ENCODE peak calls at places on chromosomes 6 and 20, in nine cellular contexts. M, T, B, O, Q, W, C, J and H are unnamed samples.
A peak's percentile ranks its signal among the peaks of the same experiment; 100 is the strongest.

GRCh38 chr6:4320860-4321259 is 185.5 kb upstream of the ECI2 start:
- DNase-seq in M (no peak), T (peak; percentile 95), B (no peak), O (no peak), Q (no peak), W (peak; percentile 57), C (no peak), J (no peak), H (no peak)

GRCh38 chr20:40009542-40009941 is 679.5 kb downstream of the MAFB start:
- DNase-seq in M (no peak), T (no peak), B (no peak), O (no peak), Q (no peak), W (no peak), C (no peak), J (no peak), H (no peak)

GRCh38 chr20:22582960-22583772 is 1.2 kb downstream of the FOXA2 start:
- DNase-seq in M (no peak), T (no peak), B (peak; percentile 77), O (peak; percentile 9), Q (no peak), W (peak; percentile 40), C (no peak), J (peak; percentile 49), H (no peak)

GRCh38 chr6:1917628-1918371 is 308.1 kb downstream of the FOXC1 start:
- DNase-seq in M (no peak), T (no peak), B (no peak), O (peak; percentile 85), Q (no peak), W (peak; percentile 15), C (no peak), J (no peak), H (no peak)

GRCh38 chr6:30834643-30835042 is 49.7 kb upstream of the DDR1 start:
- DNase-seq in M (no peak), T (no peak), B (no peak), O (no peak), Q (no peak), W (no peak), C (no peak), J (no peak), H (no peak)

GRCh38 chr6:133890941-133891813 is 2.3 kb downstream of the TCF21 start:
- DNase-seq in M (no peak), T (no peak), B (peak; percentile 67), O (peak; percentile 21), Q (no peak), W (peak; percentile 60), C (no peak), J (peak; percentile 64), H (peak; percentile 55)

GRCh38 chr6:21295846-21296245 is 297.7 kb upstream of the SOX4 start:
- DNase-seq in M (no peak), T (no peak), B (no peak), O (no peak), Q (no peak), W (no peak), C (no peak), J (no peak), H (no peak)

GRCh38 chr6:30685977-30686907 is at the start of gene PPP1R18:
- DNase-seq in M (no peak), T (no peak), B (peak; percentile 85), O (peak; percentile 63), Q (peak; percentile 72), W (no peak), C (peak; percentile 81), J (peak; percentile 66), H (no peak)

GRCh38 chr6:24589334-24589733 is 56.7 kb downstream of the KIAA0319 start:
- DNase-seq in M (no peak), T (no peak), B (no peak), O (no peak), Q (no peak), W (no peak), C (no peak), J (no peak), H (no peak)

GRCh38 chr6:148973809-148974208 is 227.0 kb downstream of the UST start:
- DNase-seq in M (no peak), T (no peak), B (no peak), O (no peak), Q (no peak), W (peak; percentile 24), C (no peak), J (peak; percentile 15), H (no peak)

GRCh38 chr6:148524976-148525375 is 182.3 kb downstream of the SASH1 start:
- DNase-seq in M (no peak), T (no peak), B (no peak), O (no peak), Q (no peak), W (no peak), C (no peak), J (no peak), H (no peak)

GRCh38 chr6:77097940-77098339 is 365.4 kb downstream of the HTR1B start:
- DNase-seq in M (no peak), T (no peak), B (no peak), O (no peak), Q (no peak), W (no peak), C (no peak), J (no peak), H (no peak)

GRCh38 chr6:35893246-35893645 is 27.7 kb downstream of the SRPK1 start:
- DNase-seq in M (no peak), T (no peak), B (no peak), O (no peak), Q (no peak), W (no peak), C (no peak), J (peak; percentile 16), H (no peak)

GRCh38 chr6:35897036-35897435 is 23.9 kb downstream of the SRPK1 start:
- DNase-seq in M (no peak), T (no peak), B (no peak), O (no peak), Q (no peak), W (no peak), C (no peak), J (no peak), H (no peak)

GRCh38 chr6:35897486-35897885 is 23.4 kb downstream of the SRPK1 start:
- DNase-seq in M (no peak), T (no peak), B (no peak), O (no peak), Q (no peak), W (no peak), C (no peak), J (no peak), H (no peak)

GRCh38 chr6:35896228-35896627 is 24.7 kb downstream of the SRPK1 start:
- DNase-seq in M (no peak), T (no peak), B (no peak), O (no peak), Q (no peak), W (no peak), C (no peak), J (no peak), H (no peak)

GRCh38 chr6:35895560-35895959 is 25.3 kb downstream of the SRPK1 start:
- DNase-seq in M (no peak), T (no peak), B (no peak), O (peak; percentile 17), Q (no peak), W (no peak), C (no peak), J (no peak), H (no peak)
- TF ChIP-seq CTCF in M (no peak), T (no peak), B (no peak), O (no peak), Q (no peak), W (no peak), C (no peak), J (no peak), H (no peak)

GRCh38 chr6:157644043-157644810 is 178.8 kb upstream of the SNX9 start:
- DNase-seq in M (no peak), T (peak; percentile 18), B (no peak), O (no peak), Q (no peak), W (peak; percentile 5), C (no peak), J (no peak), H (no peak)
- TF ChIP-seq CTCF in M (no peak), T (peak; percentile 59), B (no peak), O (no peak), Q (peak; percentile 7), W (peak; percentile 18), C (no peak), J (no peak), H (no peak)

GRCh38 chr20:1505871-1506270 is 14.7 kb upstream of the SIRPB2 start:
- DNase-seq in M (no peak), T (no peak), B (no peak), O (no peak), Q (no peak), W (no peak), C (no peak), J (no peak), H (no peak)

GRCh38 chr20:1505361-1505760 is 14.1 kb upstream of the SIRPB2 start:
- DNase-seq in M (no peak), T (no peak), B (no peak), O (no peak), Q (no peak), W (no peak), C (no peak), J (no peak), H (no peak)

GRCh38 chr20:1507276-1507675 is 16.1 kb upstream of the SIRPB2 start:
- DNase-seq in M (no peak), T (no peak), B (no peak), O (no peak), Q (no peak), W (no peak), C (no peak), J (no peak), H (no peak)

GRCh38 chr20:1508576-1508975 is 17.4 kb upstream of the SIRPB2 start:
- DNase-seq in M (no peak), T (no peak), B (no peak), O (no peak), Q (no peak), W (no peak), C (no peak), J (no peak), H (no peak)

GRCh38 chr20:1509237-1509636 is 18.0 kb upstream of the SIRPB2 start:
- DNase-seq in M (no peak), T (no peak), B (no peak), O (peak; percentile 19), Q (no peak), W (peak; percentile 26), C (no peak), J (no peak), H (no peak)
- TF ChIP-seq CTCF in M (no peak), T (peak; percentile 52), B (no peak), O (peak; percentile 24), Q (peak; percentile 19), W (peak; percentile 56), C (peak; percentile 59), J (peak; percentile 10), H (no peak)

GRCh38 chr6:120055071-120055470 is 705.5 kb upstream of the MAN1A1 start:
- DNase-seq in M (no peak), T (no peak), B (no peak), O (no peak), Q (no peak), W (no peak), C (no peak), J (no peak), H (no peak)

GRCh38 chr6:120058410-120058809 is 708.8 kb upstream of the MAN1A1 start:
- DNase-seq in M (no peak), T (no peak), B (no peak), O (no peak), Q (no peak), W (no peak), C (no peak), J (no peak), H (no peak)

DNA sequence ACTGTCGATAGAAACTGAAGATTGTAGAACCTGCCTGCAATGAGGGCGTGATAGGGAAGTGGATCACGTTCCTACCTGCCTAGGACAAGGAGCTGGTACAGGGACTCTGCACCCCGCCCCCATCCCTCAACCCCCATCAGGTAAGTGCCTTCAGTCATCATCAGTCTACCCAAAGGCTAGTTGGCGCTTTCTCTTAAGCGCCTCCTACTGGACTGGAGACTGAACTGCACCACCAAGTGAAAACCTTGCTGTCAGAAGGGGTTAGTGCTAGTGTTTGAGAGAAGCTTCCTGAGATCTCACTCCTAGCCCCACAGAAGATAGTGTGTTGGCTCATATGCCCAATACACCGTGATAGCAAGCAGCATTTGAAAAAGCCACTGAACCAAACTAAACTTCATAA is 706.5 kb upstream of the MAN1A1 start:
- DNase-seq in M (no peak), T (no peak), B (no peak), O (no peak), Q (no peak), W (no peak), C (peak; percentile 2), J (no peak), H (no peak)
- TF ChIP-seq CTCF in M (no peak), T (peak; percentile 30), B (no peak), O (no peak), Q (no peak), W (no peak), C (peak; percentile 79), J (peak; percentile 35), H (peak; percentile 20)